ENCODE peak calls at places on chromosomes 7 and 10, in eight cellular contexts. One of them, this sample, is unnamed.

GRCh38 chr10:104321716-104322415 is 16.4 kb downstream of the ITPRIP start:
- DNase-seq in IMR-90: no peak
- DNase-seq in GM12878: no peak
- DNase-seq in HepG2: no peak
- DNase-seq in OCI-LY7: peak
- DNase-seq in PC-3: no peak
- DNase-seq in H9: no peak
- DNase-seq in GM23338: no peak
- DNase-seq in this sample: no peak

GRCh38 chr7:91140982-91141381 is 123.3 kb upstream of the FZD1 start:
- DNase-seq in GM23338: peak
- DNase-seq in GM12878: no peak
- DNase-seq in HepG2: no peak
- DNase-seq in H9: no peak
- DNase-seq in PC-3: no peak
- DNase-seq in OCI-LY7: peak
- DNase-seq in IMR-90: no peak
- DNase-seq in this sample: peak

GRCh38 chr7:12674861-12675260 is 12.6 kb upstream of the ARL4A start:
- DNase-seq in GM23338: peak
- DNase-seq in IMR-90: peak
- DNase-seq in OCI-LY7: peak
- DNase-seq in HepG2: peak
- DNase-seq in PC-3: peak
- DNase-seq in GM12878: no peak
- DNase-seq in H9: peak
- DNase-seq in this sample: peak

GRCh38 chr10:5890519-5890878 is 456 bp downstream of the FBH1 start:
- DNase-seq in OCI-LY7: peak
- DNase-seq in PC-3: peak
- DNase-seq in IMR-90: no peak
- DNase-seq in HepG2: peak
- DNase-seq in GM12878: no peak
- DNase-seq in H9: no peak
- DNase-seq in GM23338: peak
- DNase-seq in this sample: peak

GRCh38 chr10:99966306-99966705 is 43.4 kb downstream of the DNMBP start:
- DNase-seq in H9: no peak
- DNase-seq in OCI-LY7: no peak
- DNase-seq in GM12878: no peak
- DNase-seq in PC-3: peak
- DNase-seq in HepG2: no peak
- DNase-seq in IMR-90: peak
- DNase-seq in GM23338: no peak
- DNase-seq in this sample: no peak

GRCh38 chr10:114304566-114305421 is 65.7 kb downstream of the VWA2 start:
- DNase-seq in HepG2: no peak
- DNase-seq in IMR-90: no peak
- DNase-seq in GM23338: peak
- DNase-seq in PC-3: peak
- DNase-seq in H9: peak
- DNase-seq in OCI-LY7: peak
- DNase-seq in GM12878: no peak
- DNase-seq in this sample: peak

GRCh38 chr7:139232893-139233292 is 1.9 kb downstream of the UBN2 start:
- DNase-seq in H9: no peak
- DNase-seq in IMR-90: peak
- DNase-seq in HepG2: no peak
- DNase-seq in PC-3: peak
- DNase-seq in GM12878: no peak
- DNase-seq in GM23338: no peak
- DNase-seq in OCI-LY7: no peak
- DNase-seq in this sample: no peak

GRCh38 chr7:32163141-32163806 is 93.1 kb upstream of the PDE1C start:
- DNase-seq in H9: no peak
- DNase-seq in IMR-90: peak
- DNase-seq in HepG2: no peak
- DNase-seq in GM23338: no peak
- DNase-seq in OCI-LY7: no peak
- DNase-seq in GM12878: no peak
- DNase-seq in PC-3: peak
- DNase-seq in this sample: no peak

GRCh38 chr7:50377356-50377755 is 72.8 kb downstream of the FIGNL1 start:
- DNase-seq in OCI-LY7: no peak
- DNase-seq in GM23338: no peak
- DNase-seq in PC-3: no peak
- DNase-seq in GM12878: no peak
- DNase-seq in H9: no peak
- DNase-seq in HepG2: no peak
- DNase-seq in IMR-90: no peak
- DNase-seq in this sample: no peak

GRCh38 chr10:31381766-31382316 is 62.8 kb downstream of the ZEB1 start:
- DNase-seq in PC-3: no peak
- DNase-seq in GM23338: no peak
- DNase-seq in HepG2: no peak
- DNase-seq in H9: no peak
- DNase-seq in IMR-90: peak
- DNase-seq in OCI-LY7: no peak
- DNase-seq in GM12878: peak
- DNase-seq in this sample: no peak

GRCh38 chr10:58384095-58384494 is 1.1 kb upstream of the TFAM start:
- DNase-seq in GM23338: no peak
- DNase-seq in HepG2: no peak
- DNase-seq in PC-3: peak
- DNase-seq in H9: no peak
- DNase-seq in OCI-LY7: peak
- DNase-seq in IMR-90: no peak
- DNase-seq in GM12878: peak
- DNase-seq in this sample: no peak

GRCh38 chr7:155862088-155862487 is 49.8 kb upstream of the SHH start:
- DNase-seq in OCI-LY7: no peak
- DNase-seq in H9: no peak
- DNase-seq in PC-3: peak
- DNase-seq in GM12878: no peak
- DNase-seq in HepG2: no peak
- DNase-seq in GM23338: no peak
- DNase-seq in IMR-90: no peak
- DNase-seq in this sample: no peak

GRCh38 chr10:94212876-94213595 is 149.7 kb downstream of the NOC3L start:
- DNase-seq in IMR-90: no peak
- DNase-seq in PC-3: no peak
- DNase-seq in OCI-LY7: no peak
- DNase-seq in GM12878: no peak
- DNase-seq in H9: no peak
- DNase-seq in GM23338: no peak
- DNase-seq in HepG2: peak
- DNase-seq in this sample: no peak

GRCh38 chr7:77200542-77200941 is 923 bp upstream of the FGL2 start:
- DNase-seq in HepG2: no peak
- DNase-seq in PC-3: no peak
- DNase-seq in H9: no peak
- DNase-seq in OCI-LY7: peak
- DNase-seq in GM12878: no peak
- DNase-seq in IMR-90: no peak
- DNase-seq in GM23338: no peak
- DNase-seq in this sample: no peak

GRCh38 chr10:114042895-114043531 is 653 bp upstream of the ADRB1 start:
- DNase-seq in HepG2: no peak
- DNase-seq in H9: peak
- DNase-seq in GM23338: peak
- DNase-seq in OCI-LY7: peak
- DNase-seq in IMR-90: peak
- DNase-seq in GM12878: no peak
- DNase-seq in PC-3: no peak
- DNase-seq in this sample: peak

GRCh38 chr7:19203686-19204085 is 58.5 kb upstream of the FERD3L start:
- DNase-seq in IMR-90: peak
- DNase-seq in GM23338: no peak
- DNase-seq in H9: no peak
- DNase-seq in GM12878: no peak
- DNase-seq in OCI-LY7: no peak
- DNase-seq in PC-3: no peak
- DNase-seq in HepG2: no peak
- DNase-seq in this sample: no peak

DNA sequence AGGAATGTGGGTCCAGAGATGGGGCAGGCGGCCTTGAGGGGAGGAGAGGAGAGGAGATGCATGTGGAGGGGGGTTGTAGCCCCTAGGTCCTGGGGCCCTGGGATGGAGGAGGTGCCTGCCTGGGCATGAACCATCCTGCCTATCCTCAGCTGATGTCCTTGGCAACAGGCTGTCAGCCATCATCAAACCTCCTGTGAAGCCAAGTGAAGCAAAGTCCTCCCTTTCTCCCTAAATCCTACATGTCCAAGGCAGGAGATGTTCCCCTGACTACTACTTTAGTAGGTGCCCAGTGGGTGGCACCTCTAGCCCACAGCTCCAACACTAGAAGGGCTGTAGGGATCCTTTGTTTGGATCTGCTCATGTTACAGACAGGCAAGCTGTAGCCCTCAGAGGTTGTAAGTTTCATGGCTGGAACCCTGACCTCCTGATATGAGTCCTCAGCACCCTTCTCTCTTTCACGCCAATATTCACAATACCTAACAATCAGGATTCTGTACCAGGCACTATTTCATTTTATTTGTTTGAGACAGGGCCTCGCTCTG is 66.6 kb upstream of the SYPL1 start:
- DNase-seq in GM12878: no peak
- DNase-seq in IMR-90: peak
- DNase-seq in H9: no peak
- DNase-seq in HepG2: peak
- DNase-seq in PC-3: peak
- DNase-seq in OCI-LY7: peak
- DNase-seq in GM23338: no peak
- DNase-seq in this sample: no peak
- TF ChIP-seq CTCF in GM12878: peak
- TF ChIP-seq CTCF in IMR-90: peak
- TF ChIP-seq CTCF in H9: no peak
- TF ChIP-seq CTCF in HepG2: peak
- TF ChIP-seq CTCF in PC-3: peak
- TF ChIP-seq CTCF in OCI-LY7: no peak
- TF ChIP-seq CTCF in GM23338: no peak
- TF ChIP-seq CTCF in this sample: no peak

GRCh38 chr7:20399516-20399915 is 68.8 kb downstream of the ITGB8 start:
- DNase-seq in OCI-LY7: no peak
- DNase-seq in IMR-90: peak
- DNase-seq in GM12878: no peak
- DNase-seq in H9: no peak
- DNase-seq in PC-3: peak
- DNase-seq in HepG2: no peak
- DNase-seq in GM23338: no peak
- DNase-seq in this sample: no peak

GRCh38 chr7:20402297-20403230 is 71.9 kb downstream of the ITGB8 start:
- DNase-seq in HepG2: no peak
- DNase-seq in PC-3: peak
- DNase-seq in OCI-LY7: no peak
- DNase-seq in GM23338: peak
- DNase-seq in IMR-90: peak
- DNase-seq in H9: no peak
- DNase-seq in GM12878: no peak
- DNase-seq in this sample: no peak

GRCh38 chr7:20404371-20404770 is 73.7 kb downstream of the ITGB8 start:
- DNase-seq in GM23338: no peak
- DNase-seq in PC-3: no peak
- DNase-seq in H9: no peak
- DNase-seq in OCI-LY7: no peak
- DNase-seq in GM12878: no peak
- DNase-seq in HepG2: no peak
- DNase-seq in IMR-90: no peak
- DNase-seq in this sample: peak

GRCh38 chr7:20407585-20408466 is 77.1 kb downstream of the ITGB8 start:
- DNase-seq in IMR-90: peak
- DNase-seq in OCI-LY7: no peak
- DNase-seq in GM23338: no peak
- DNase-seq in H9: no peak
- DNase-seq in GM12878: no peak
- DNase-seq in HepG2: no peak
- DNase-seq in PC-3: peak
- DNase-seq in this sample: peak

DNA sequence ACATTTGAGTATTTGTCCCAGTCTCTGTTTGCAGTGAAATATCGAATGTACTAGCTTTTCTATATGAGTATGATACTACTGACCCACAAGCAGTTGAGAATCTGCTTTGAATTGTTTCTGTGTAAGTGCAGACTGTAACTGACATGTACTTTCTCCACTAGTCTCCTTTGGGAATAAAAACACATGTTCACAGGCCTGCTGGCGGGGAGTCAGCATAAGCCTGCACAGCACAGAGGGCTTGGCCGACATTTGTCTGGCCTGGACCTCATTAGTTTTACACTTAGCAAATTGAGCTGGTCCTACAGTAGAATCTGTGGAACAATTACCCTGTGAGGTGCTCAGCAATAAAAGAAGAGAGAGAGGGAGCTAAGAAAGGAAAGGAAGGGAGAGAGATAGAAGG is 72.7 kb downstream of the ITGB8 start:
- DNase-seq in H9: no peak
- DNase-seq in GM12878: no peak
- DNase-seq in OCI-LY7: no peak
- DNase-seq in HepG2: no peak
- DNase-seq in GM23338: no peak
- DNase-seq in PC-3: no peak
- DNase-seq in IMR-90: no peak
- DNase-seq in this sample: no peak
- H2AFZ ChIP-seq in H9: no peak
- H2AFZ ChIP-seq in GM12878: no peak
- H2AFZ ChIP-seq in OCI-LY7: no peak
- H2AFZ ChIP-seq in HepG2: no peak
- H2AFZ ChIP-seq in GM23338: no peak
- H2AFZ ChIP-seq in PC-3: no peak
- H2AFZ ChIP-seq in IMR-90: no peak
- H2AFZ ChIP-seq in this sample: no peak

DNA sequence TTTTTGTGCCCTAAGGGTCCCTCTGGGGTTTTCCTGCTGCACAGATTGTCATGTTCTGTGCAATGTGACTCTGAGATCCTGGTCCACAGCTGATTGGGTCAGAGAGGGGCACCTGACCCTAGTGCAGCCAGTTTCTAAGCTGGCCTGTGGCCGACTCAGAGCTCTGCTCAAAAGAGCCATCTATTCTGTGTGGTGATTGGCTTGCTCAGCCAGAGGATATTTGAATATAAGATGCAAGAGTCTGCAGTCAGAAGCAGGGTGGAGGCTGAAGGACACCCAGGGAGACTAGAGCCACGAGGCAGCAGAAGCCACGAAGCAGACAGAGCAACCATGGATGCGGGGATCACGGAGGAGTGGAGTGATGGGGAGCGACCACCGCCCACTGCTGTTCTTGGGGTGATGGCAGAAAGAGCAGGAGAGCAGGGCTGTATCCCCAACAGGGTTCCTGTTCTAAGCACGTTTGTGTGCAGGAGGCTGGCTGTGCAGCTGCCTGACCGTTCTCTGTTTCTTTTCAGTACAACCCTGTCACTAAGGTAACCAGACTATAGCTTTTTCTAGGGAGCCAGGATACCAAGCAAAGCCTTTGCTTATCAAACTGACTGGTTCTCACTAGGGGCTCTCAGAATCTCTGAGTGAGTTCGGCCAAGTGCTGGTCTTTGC is 19.5 kb upstream of the RHEB start:
- DNase-seq in HepG2: no peak
- DNase-seq in OCI-LY7: no peak
- DNase-seq in H9: peak
- DNase-seq in PC-3: no peak
- DNase-seq in GM12878: no peak
- DNase-seq in GM23338: peak
- DNase-seq in IMR-90: peak
- DNase-seq in this sample: peak
- H3K27ac ChIP-seq in HepG2: no peak
- H3K27ac ChIP-seq in OCI-LY7: no peak
- H3K27ac ChIP-seq in H9: no peak
- H3K27ac ChIP-seq in PC-3: no peak
- H3K27ac ChIP-seq in GM12878: no peak
- H3K27ac ChIP-seq in GM23338: no peak
- H3K27ac ChIP-seq in IMR-90: no peak
- H3K27ac ChIP-seq in this sample: no peak

GRCh38 chr7:27784399-27785053 is 44.6 kb downstream of the TAX1BP1 start:
- DNase-seq in PC-3: peak
- DNase-seq in H9: no peak
- DNase-seq in IMR-90: peak
- DNase-seq in GM23338: peak
- DNase-seq in OCI-LY7: peak
- DNase-seq in GM12878: no peak
- DNase-seq in HepG2: peak
- DNase-seq in this sample: peak
- TF ChIP-seq CTCF in PC-3: peak
- TF ChIP-seq CTCF in H9: peak
- TF ChIP-seq CTCF in IMR-90: peak
- TF ChIP-seq CTCF in GM23338: peak
- TF ChIP-seq CTCF in OCI-LY7: peak
- TF ChIP-seq CTCF in GM12878: peak
- TF ChIP-seq CTCF in HepG2: peak
- TF ChIP-seq CTCF in this sample: peak

This sample was measured in neural progenitor cell.